ENCODE peak calls at places on chromosome 12, in eight cellular contexts. One of them, this sample, is unnamed.

GRCh38 chr12:115140981-115141380 is 457.0 kb upstream of the TBX3 start:
- DNase-seq in AG10803: no peak
- DNase-seq in Peyer's patch: no peak
- DNase-seq in left ventricle myocardium inferior: no peak
- DNase-seq in Panc1: no peak
- DNase-seq in Calu3: no peak
- DNase-seq in CD4-positive, alpha-beta T cell: no peak
- DNase-seq in body of pancreas: no peak
- DNase-seq in this sample: no peak

GRCh38 chr12:25469368-25469767 is 83.7 kb downstream of the LMNTD1 start:
- DNase-seq in AG10803: no peak
- DNase-seq in Peyer's patch: no peak
- DNase-seq in left ventricle myocardium inferior: no peak
- DNase-seq in Panc1: no peak
- DNase-seq in Calu3: no peak
- DNase-seq in CD4-positive, alpha-beta T cell: no peak
- DNase-seq in body of pancreas: no peak
- DNase-seq in this sample: no peak

GRCh38 chr12:3313655-3314305 is 177.2 kb upstream of the PRMT8 start:
- DNase-seq in AG10803: peak
- DNase-seq in Peyer's patch: no peak
- DNase-seq in left ventricle myocardium inferior: no peak
- DNase-seq in Panc1: no peak
- DNase-seq in Calu3: peak
- DNase-seq in CD4-positive, alpha-beta T cell: no peak
- DNase-seq in body of pancreas: no peak
- DNase-seq in this sample: no peak

GRCh38 chr12:76543831-76544347 is 15.7 kb downstream of the OSBPL8 start:
- DNase-seq in AG10803: no peak
- DNase-seq in Peyer's patch: no peak
- DNase-seq in left ventricle myocardium inferior: no peak
- DNase-seq in Panc1: no peak
- DNase-seq in Calu3: no peak
- DNase-seq in CD4-positive, alpha-beta T cell: no peak
- DNase-seq in body of pancreas: peak
- DNase-seq in this sample: no peak

GRCh38 chr12:64522316-64522715 is 70.4 kb downstream of the TBK1 start:
- DNase-seq in AG10803: peak
- DNase-seq in Peyer's patch: no peak
- DNase-seq in left ventricle myocardium inferior: no peak
- DNase-seq in Panc1: no peak
- DNase-seq in Calu3: no peak
- DNase-seq in CD4-positive, alpha-beta T cell: no peak
- DNase-seq in body of pancreas: no peak
- DNase-seq in this sample: no peak

GRCh38 chr12:68162374-68162773 is 2.8 kb upstream of the IFNG start:
- DNase-seq in AG10803: no peak
- DNase-seq in Peyer's patch: no peak
- DNase-seq in left ventricle myocardium inferior: no peak
- DNase-seq in Panc1: no peak
- DNase-seq in Calu3: no peak
- DNase-seq in CD4-positive, alpha-beta T cell: no peak
- DNase-seq in body of pancreas: no peak
- DNase-seq in this sample: no peak

GRCh38 chr12:99253068-99253467 is 394.5 kb upstream of the GARIN6 start:
- DNase-seq in AG10803: no peak
- DNase-seq in Peyer's patch: no peak
- DNase-seq in left ventricle myocardium inferior: no peak
- DNase-seq in Panc1: no peak
- DNase-seq in Calu3: peak
- DNase-seq in CD4-positive, alpha-beta T cell: no peak
- DNase-seq in body of pancreas: no peak
- DNase-seq in this sample: no peak

GRCh38 chr12:57104292-57104910 is 6.8 kb downstream of the STAT6 start:
- DNase-seq in AG10803: no peak
- DNase-seq in Peyer's patch: no peak
- DNase-seq in left ventricle myocardium inferior: no peak
- DNase-seq in Panc1: no peak
- DNase-seq in Calu3: no peak
- DNase-seq in CD4-positive, alpha-beta T cell: no peak
- DNase-seq in body of pancreas: no peak
- DNase-seq in this sample: no peak

GRCh38 chr12:45468751-45469615 is 253.1 kb downstream of the ANO6 start:
- DNase-seq in AG10803: no peak
- DNase-seq in Peyer's patch: no peak
- DNase-seq in left ventricle myocardium inferior: no peak
- DNase-seq in Panc1: no peak
- DNase-seq in Calu3: no peak
- DNase-seq in CD4-positive, alpha-beta T cell: no peak
- DNase-seq in body of pancreas: no peak
- DNase-seq in this sample: no peak

GRCh38 chr12:8037947-8038346 is 5.4 kb downstream of the FOXJ2 start:
- DNase-seq in AG10803: no peak
- DNase-seq in Peyer's patch: no peak
- DNase-seq in left ventricle myocardium inferior: no peak
- DNase-seq in Panc1: no peak
- DNase-seq in Calu3: no peak
- DNase-seq in CD4-positive, alpha-beta T cell: no peak
- DNase-seq in body of pancreas: no peak
- DNase-seq in this sample: no peak

GRCh38 chr12:31035944-31036665 is 37.6 kb upstream of the DDX11 start:
- DNase-seq in AG10803: no peak
- DNase-seq in Peyer's patch: no peak
- DNase-seq in left ventricle myocardium inferior: no peak
- DNase-seq in Panc1: no peak
- DNase-seq in Calu3: no peak
- DNase-seq in CD4-positive, alpha-beta T cell: no peak
- DNase-seq in body of pancreas: no peak
- DNase-seq in this sample: no peak

GRCh38 chr12:102169922-102170698 is 27.5 kb downstream of the PMCH start:
- DNase-seq in AG10803: peak
- DNase-seq in Peyer's patch: no peak
- DNase-seq in left ventricle myocardium inferior: no peak
- DNase-seq in Panc1: peak
- DNase-seq in Calu3: peak
- DNase-seq in CD4-positive, alpha-beta T cell: no peak
- DNase-seq in body of pancreas: peak
- DNase-seq in this sample: no peak

GRCh38 chr12:132328282-132329029 is 933 bp downstream of the GALNT9 start:
- DNase-seq in AG10803: no peak
- DNase-seq in Peyer's patch: no peak
- DNase-seq in left ventricle myocardium inferior: no peak
- DNase-seq in Panc1: no peak
- DNase-seq in Calu3: no peak
- DNase-seq in CD4-positive, alpha-beta T cell: no peak
- DNase-seq in body of pancreas: no peak
- DNase-seq in this sample: no peak

GRCh38 chr12:88235183-88235833 is 93.2 kb downstream of the TMTC3 start:
- DNase-seq in AG10803: no peak
- DNase-seq in Peyer's patch: no peak
- DNase-seq in left ventricle myocardium inferior: no peak
- DNase-seq in Panc1: no peak
- DNase-seq in Calu3: no peak
- DNase-seq in CD4-positive, alpha-beta T cell: no peak
- DNase-seq in body of pancreas: no peak
- DNase-seq in this sample: no peak

GRCh38 chr12:13196302-13196921 is at the start of gene EMP1:
- DNase-seq in AG10803: peak
- DNase-seq in Peyer's patch: peak
- DNase-seq in left ventricle myocardium inferior: peak
- DNase-seq in Panc1: peak
- DNase-seq in Calu3: peak
- DNase-seq in CD4-positive, alpha-beta T cell: peak
- DNase-seq in body of pancreas: peak
- DNase-seq in this sample: peak

GRCh38 chr12:112386726-112387125 is 4.5 kb upstream of the HECTD4 start:
- DNase-seq in AG10803: peak
- DNase-seq in Peyer's patch: no peak
- DNase-seq in left ventricle myocardium inferior: no peak
- DNase-seq in Panc1: no peak
- DNase-seq in Calu3: no peak
- DNase-seq in CD4-positive, alpha-beta T cell: no peak
- DNase-seq in body of pancreas: no peak
- DNase-seq in this sample: no peak

GRCh38 chr12:132170637-132171292 is 26.5 kb downstream of the NOC4L start:
- DNase-seq in AG10803: no peak
- DNase-seq in Peyer's patch: no peak
- DNase-seq in left ventricle myocardium inferior: peak
- DNase-seq in Panc1: no peak
- DNase-seq in Calu3: no peak
- DNase-seq in CD4-positive, alpha-beta T cell: no peak
- DNase-seq in body of pancreas: no peak
- DNase-seq in this sample: no peak

GRCh38 chr12:71070416-71071155 is 87.2 kb downstream of the TSPAN8 start:
- DNase-seq in AG10803: no peak
- DNase-seq in Peyer's patch: no peak
- DNase-seq in left ventricle myocardium inferior: no peak
- DNase-seq in Panc1: no peak
- DNase-seq in Calu3: no peak
- DNase-seq in CD4-positive, alpha-beta T cell: no peak
- DNase-seq in body of pancreas: no peak
- DNase-seq in this sample: no peak

GRCh38 chr12:6358886-6359285 is 16.5 kb downstream of the SCNN1A start:
- DNase-seq in AG10803: no peak
- DNase-seq in Peyer's patch: no peak
- DNase-seq in left ventricle myocardium inferior: no peak
- DNase-seq in Panc1: no peak
- DNase-seq in Calu3: no peak
- DNase-seq in CD4-positive, alpha-beta T cell: no peak
- DNase-seq in body of pancreas: no peak
- DNase-seq in this sample: no peak

GRCh38 chr12:6354539-6355393 is 12.9 kb upstream of the TNFRSF1A start:
- DNase-seq in AG10803: no peak
- DNase-seq in Peyer's patch: no peak
- DNase-seq in left ventricle myocardium inferior: no peak
- DNase-seq in Panc1: no peak
- DNase-seq in Calu3: no peak
- DNase-seq in CD4-positive, alpha-beta T cell: no peak
- DNase-seq in body of pancreas: no peak
- DNase-seq in this sample: no peak

GRCh38 chr12:6356374-6356820 is 14.5 kb upstream of the TNFRSF1A start:
- DNase-seq in AG10803: no peak
- DNase-seq in Peyer's patch: no peak
- DNase-seq in left ventricle myocardium inferior: no peak
- DNase-seq in Panc1: no peak
- DNase-seq in Calu3: no peak
- DNase-seq in CD4-positive, alpha-beta T cell: no peak
- DNase-seq in body of pancreas: no peak
- DNase-seq in this sample: no peak

GRCh38 chr12:6352198-6353173 is 10.6 kb upstream of the TNFRSF1A start:
- DNase-seq in AG10803: no peak
- DNase-seq in Peyer's patch: no peak
- DNase-seq in left ventricle myocardium inferior: no peak
- DNase-seq in Panc1: no peak
- DNase-seq in Calu3: no peak
- DNase-seq in CD4-positive, alpha-beta T cell: no peak
- DNase-seq in body of pancreas: no peak
- DNase-seq in this sample: no peak

GRCh38 chr12:6355491-6356373 is 13.9 kb upstream of the TNFRSF1A start:
- DNase-seq in AG10803: no peak
- DNase-seq in Peyer's patch: no peak
- DNase-seq in left ventricle myocardium inferior: no peak
- DNase-seq in Panc1: no peak
- DNase-seq in Calu3: no peak
- DNase-seq in CD4-positive, alpha-beta T cell: no peak
- DNase-seq in body of pancreas: no peak
- DNase-seq in this sample: no peak
- TF ChIP-seq CTCF in AG10803: no peak
- TF ChIP-seq CTCF in Peyer's patch: no peak
- TF ChIP-seq CTCF in left ventricle myocardium inferior: no peak
- TF ChIP-seq CTCF in Panc1: no peak
- TF ChIP-seq CTCF in Calu3: no peak
- TF ChIP-seq CTCF in CD4-positive, alpha-beta T cell: no peak
- TF ChIP-seq CTCF in body of pancreas: no peak
- TF ChIP-seq CTCF in this sample: no peak

DNA sequence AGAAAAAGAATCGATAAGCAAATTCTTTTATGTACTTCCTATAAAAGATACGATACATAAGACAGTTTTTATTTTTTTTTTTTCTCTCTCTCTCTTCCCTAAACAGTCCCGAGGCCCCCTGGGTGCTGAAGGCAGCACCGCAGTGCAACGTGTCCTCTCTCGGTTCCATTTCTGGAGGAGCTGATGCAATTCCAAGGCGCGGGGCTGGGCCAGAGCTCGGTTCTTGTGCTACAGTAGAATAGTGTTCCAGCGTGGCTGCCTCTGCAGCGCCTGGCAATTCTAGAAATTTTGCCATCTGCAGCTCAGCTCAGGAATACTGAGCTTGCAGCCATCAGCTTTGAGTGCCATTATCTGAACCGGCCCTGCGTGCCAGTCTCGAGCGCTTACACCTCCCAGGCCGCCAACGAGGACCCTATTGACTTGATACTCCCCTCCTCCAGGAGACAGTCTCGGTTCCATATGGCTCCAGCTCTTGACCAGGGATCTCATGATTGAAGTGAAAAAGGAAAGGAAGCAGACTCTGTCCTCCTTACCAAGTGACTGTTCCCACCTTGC is 630 bp downstream of the ALDH1L2 start:
- DNase-seq in AG10803: peak
- DNase-seq in Peyer's patch: no peak
- DNase-seq in left ventricle myocardium inferior: peak
- DNase-seq in Panc1: no peak
- DNase-seq in Calu3: peak
- DNase-seq in CD4-positive, alpha-beta T cell: no peak
- DNase-seq in body of pancreas: peak
- DNase-seq in this sample: peak
- TF ChIP-seq CTCF in AG10803: peak
- TF ChIP-seq CTCF in Peyer's patch: no peak
- TF ChIP-seq CTCF in left ventricle myocardium inferior: no peak
- TF ChIP-seq CTCF in Panc1: no peak
- TF ChIP-seq CTCF in Calu3: no peak
- TF ChIP-seq CTCF in CD4-positive, alpha-beta T cell: no peak
- TF ChIP-seq CTCF in body of pancreas: peak
- TF ChIP-seq CTCF in this sample: no peak

DNA sequence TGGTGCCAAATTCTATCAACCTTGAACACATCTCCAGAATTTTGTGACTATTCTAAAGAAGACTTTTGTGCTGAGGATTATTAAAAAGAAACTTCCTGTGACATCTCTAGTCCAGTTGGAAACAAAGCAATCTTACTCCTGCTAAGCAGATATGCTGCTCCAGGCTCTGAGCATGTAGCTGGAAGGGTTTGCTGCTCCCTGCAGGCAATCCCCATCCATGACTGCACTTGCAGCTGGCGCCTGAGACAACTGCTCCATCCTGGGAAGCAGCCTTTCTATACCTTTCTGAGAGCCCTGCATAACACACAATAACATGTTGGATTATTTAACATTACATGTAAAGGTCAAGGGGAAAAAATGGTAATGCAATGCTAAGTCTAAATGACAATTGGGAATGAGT is 105.1 kb downstream of the NDUFA12 start:
- DNase-seq in AG10803: peak
- DNase-seq in Peyer's patch: no peak
- DNase-seq in left ventricle myocardium inferior: no peak
- DNase-seq in Panc1: no peak
- DNase-seq in Calu3: no peak
- DNase-seq in CD4-positive, alpha-beta T cell: no peak
- DNase-seq in body of pancreas: no peak
- DNase-seq in this sample: no peak
- TF ChIP-seq CTCF in AG10803: peak
- TF ChIP-seq CTCF in Peyer's patch: no peak
- TF ChIP-seq CTCF in left ventricle myocardium inferior: peak
- TF ChIP-seq CTCF in Panc1: peak
- TF ChIP-seq CTCF in Calu3: no peak
- TF ChIP-seq CTCF in CD4-positive, alpha-beta T cell: no peak
- TF ChIP-seq CTCF in body of pancreas: no peak
- TF ChIP-seq CTCF in this sample: no peak

GRCh38 chr12:53251477-53252348 is 16.4 kb upstream of the ESPL1 start:
- DNase-seq in AG10803: peak
- DNase-seq in Peyer's patch: peak
- DNase-seq in left ventricle myocardium inferior: peak
- DNase-seq in Panc1: peak
- DNase-seq in Calu3: peak
- DNase-seq in CD4-positive, alpha-beta T cell: peak
- DNase-seq in body of pancreas: peak
- DNase-seq in this sample: peak
- TF ChIP-seq CTCF in AG10803: peak
- TF ChIP-seq CTCF in Peyer's patch: peak
- TF ChIP-seq CTCF in left ventricle myocardium inferior: no peak
- TF ChIP-seq CTCF in Panc1: peak
- TF ChIP-seq CTCF in Calu3: peak
- TF ChIP-seq CTCF in CD4-positive, alpha-beta T cell: peak
- TF ChIP-seq CTCF in body of pancreas: peak
- TF ChIP-seq CTCF in this sample: no peak